ENCODE peak calls at places on chromosomes 7 and 10, in seven cellular contexts. G, A, D, E, I, Y and F are unnamed samples.

GRCh38 chr7:17234398-17235021 is 63.9 kb upstream of the AHR start:
- DNase-seq in Y (peak), G (peak), A (peak), I (peak), E (peak), D (peak), F (peak)

GRCh38 chr7:40346554-40346953 is 211.7 kb downstream of the SUGCT start:
- DNase-seq in E (no peak), D (no peak), A (no peak), I (no peak), G (no peak), Y (no peak), F (no peak)

GRCh38 chr10:30111340-30111980 is 52.1 kb upstream of the JCAD start:
- DNase-seq in E (peak), I (no peak), A (no peak), G (peak), D (peak), Y (no peak), F (peak)

GRCh38 chr7:44561962-44562621 is 11.6 kb downstream of the DDX56 start:
- DNase-seq in I (peak), Y (no peak), E (peak), D (no peak), G (peak), A (peak), F (peak)

GRCh38 chr7:140646931-140647647 is 6.5 kb upstream of the DENND2A start:
- DNase-seq in D (peak), I (peak), E (peak), G (no peak), A (no peak), Y (no peak), F (peak)

GRCh38 chr10:15347205-15347604 is 23.9 kb downstream of the FAM171A1 start:
- DNase-seq in G (no peak), I (no peak), E (no peak), D (no peak), A (no peak), Y (no peak), F (no peak)

GRCh38 chr10:51014680-51015425 is 59.4 kb upstream of the PRKG1 start:
- DNase-seq in G (no peak), D (no peak), E (peak), I (no peak), A (no peak), Y (no peak), F (peak)

GRCh38 chr10:83037653-83038052 is 1101.7 kb upstream of the GHITM start:
- DNase-seq in E (no peak), G (no peak), Y (no peak), A (no peak), D (no peak), I (no peak), F (no peak)

GRCh38 chr7:8320174-8320573 is 58.2 kb upstream of the ICA1 start:
- DNase-seq in A (no peak), D (no peak), Y (no peak), I (no peak), G (no peak), E (no peak), F (no peak)

GRCh38 chr7:50206521-50207250 is 97.8 kb upstream of the IKZF1 start:
- DNase-seq in E (no peak), I (peak), G (peak), D (no peak), A (peak), Y (peak), F (no peak)

GRCh38 chr10:68561804-68562649 is 1.9 kb downstream of the TET1 start:
- DNase-seq in Y (no peak), E (no peak), I (peak), A (no peak), G (peak), D (peak), F (peak)

GRCh38 chr10:84348860-84349259 is 20.5 kb downstream of the CCSER2 start:
- DNase-seq in Y (no peak), I (no peak), A (no peak), D (peak), G (peak), E (peak), F (peak)

GRCh38 chr10:32413513-32413912 is 32.4 kb upstream of the CCDC7 start:
- DNase-seq in A (peak), Y (no peak), E (peak), G (peak), D (peak), I (no peak), F (peak)

GRCh38 chr10:70967591-70968588 is 79.5 kb upstream of the PCBD1 start:
- DNase-seq in G (no peak), I (no peak), A (no peak), Y (no peak), D (peak), E (no peak), F (peak)

GRCh38 chr10:47379901-47380300 is 4.2 kb downstream of the ZNF488 start:
- DNase-seq in E (no peak), Y (no peak), A (no peak), D (no peak), I (no peak), G (no peak), F (no peak)

GRCh38 chr10:61456095-61456789 is 3.1 kb upstream of the TMEM26 start:
- DNase-seq in G (no peak), E (peak), A (no peak), Y (no peak), D (no peak), I (no peak), F (peak)

GRCh38 chr10:86400705-86401587 is 34.4 kb upstream of the GRID1 start:
- DNase-seq in D (peak), E (peak), A (peak), Y (no peak), I (peak), G (peak), F (peak)

GRCh38 chr7:6640246-6640721 is 3.2 kb downstream of the ZNF316 start:
- DNase-seq in A (no peak), G (peak), I (no peak), E (peak), D (peak), Y (no peak), F (peak)

GRCh38 chr10:84824525-84824924 is 496.1 kb downstream of the CCSER2 start:
- DNase-seq in E (no peak), Y (no peak), I (no peak), A (no peak), G (no peak), D (no peak), F (no peak)

GRCh38 chr7:85052056-85052737 is 134.7 kb downstream of the SEMA3D start:
- DNase-seq in Y (no peak), G (no peak), I (no peak), D (no peak), A (no peak), E (no peak), F (no peak)

GRCh38 chr7:142298009-142298408 is 40.2 kb upstream of the PRSS58 start:
- DNase-seq in I (no peak), D (no peak), G (peak), Y (no peak), E (no peak), A (no peak), F (peak)
- TF ChIP-seq CTCF in I (no peak), D (peak), G (peak), Y (no peak), E (peak), A (no peak), F (peak)

DNA sequence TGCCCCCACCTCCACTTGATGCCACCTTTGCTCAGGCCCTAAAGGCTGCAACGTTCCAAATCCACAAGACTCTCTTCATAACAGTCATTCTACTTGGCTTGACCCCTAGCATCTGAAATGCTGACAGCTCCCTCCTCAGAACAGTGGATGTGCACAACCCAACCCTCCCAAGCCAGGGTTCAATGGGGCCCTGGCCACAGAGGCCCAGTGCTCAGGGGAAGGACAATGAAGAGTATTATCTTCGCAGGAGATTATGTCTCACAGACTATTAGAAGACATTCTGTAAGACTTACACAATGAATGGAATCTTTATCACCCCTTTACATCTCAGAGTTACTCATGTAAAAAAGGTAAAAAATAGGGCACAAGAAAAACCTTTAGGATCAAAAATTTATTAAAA is 20.4 kb downstream of the ERCC6 start:
- DNase-seq in E (no peak), Y (no peak), D (no peak), G (no peak), A (no peak), I (no peak), F (no peak)
- H3K4me3 ChIP-seq in E (no peak), Y (no peak), D (no peak), G (no peak), A (no peak), I (no peak), F (no peak)

GRCh38 chr7:106294334-106294733 is 9.6 kb upstream of the NAMPT start:
- DNase-seq in Y (no peak), D (no peak), A (no peak), E (no peak), I (no peak), G (no peak), F (no peak)
- TF ChIP-seq CTCF in Y (no peak), D (peak), A (no peak), E (peak), I (no peak), G (peak), F (peak)

GRCh38 chr7:41912851-41913580 is 210.1 kb upstream of the INHBA start:
- DNase-seq in G (peak), Y (no peak), I (no peak), A (no peak), D (peak), E (no peak), F (no peak)
- H3K4me3 ChIP-seq in G (no peak), Y (no peak), I (no peak), A (no peak), D (no peak), E (no peak), F (no peak)

DNA sequence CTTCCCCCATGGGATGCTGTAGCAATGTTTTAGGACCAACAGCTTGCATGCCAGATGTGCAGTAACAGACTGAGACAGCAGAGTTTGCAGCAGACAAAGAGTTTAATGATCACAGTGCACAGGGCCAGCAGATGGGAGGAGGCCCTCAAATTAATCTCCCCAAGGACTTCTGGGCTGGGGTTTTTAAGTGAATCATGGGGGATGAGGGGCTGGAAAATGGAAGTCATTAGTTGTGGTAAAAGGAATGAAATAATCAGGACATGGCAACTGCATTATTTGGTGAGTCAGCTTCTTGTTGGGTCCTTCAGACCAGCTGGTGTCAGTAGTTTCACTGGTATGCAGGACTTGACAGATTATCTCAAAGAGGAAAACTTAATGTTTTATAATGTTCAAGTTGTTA is 12.6 kb upstream of the NRBF2 start:
- DNase-seq in Y (no peak), A (no peak), G (no peak), D (peak), E (peak), I (no peak), F (peak)
- TF ChIP-seq CTCF in Y (no peak), A (no peak), G (no peak), D (no peak), E (peak), I (no peak), F (no peak)

DNA sequence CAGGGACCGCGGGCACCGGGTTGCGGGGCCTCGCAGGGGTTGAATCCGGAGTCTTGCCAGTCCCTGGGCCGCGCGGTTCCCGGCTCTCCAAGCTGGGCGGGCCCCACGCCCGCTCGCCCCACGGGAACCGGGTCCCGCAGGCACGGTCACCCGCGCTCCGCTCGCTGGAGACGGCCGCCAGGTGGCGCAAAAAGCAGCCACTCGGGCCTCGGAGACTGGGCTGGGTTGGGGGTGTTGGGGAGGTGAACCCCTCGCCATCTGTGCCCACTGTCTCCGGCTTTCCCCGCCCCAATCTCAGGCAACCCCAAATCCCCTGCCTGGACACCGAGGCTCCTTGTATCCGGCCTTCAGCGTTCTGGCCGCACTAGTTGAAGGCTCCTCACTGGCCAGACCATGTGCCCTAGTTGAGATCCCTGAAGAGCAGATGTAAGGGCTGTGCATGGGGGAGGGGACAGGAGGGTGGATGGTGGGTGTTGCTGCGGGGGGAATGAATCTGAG is 1.5 kb upstream of the ACHE start:
- DNase-seq in Y (no peak), A (no peak), I (peak), G (peak), D (no peak), E (no peak), F (no peak)
- H3K4me3 ChIP-seq in Y (no peak), A (peak), I (no peak), G (no peak), D (no peak), E (peak), F (peak)

GRCh38 chr7:47474211-47474936 is 107.5 kb downstream of the TNS3 start:
- DNase-seq in D (no peak), E (no peak), A (peak), I (no peak), Y (no peak), G (no peak), F (no peak)

GRCh38 chr7:47473499-47474210 is 108.3 kb downstream of the TNS3 start:
- DNase-seq in G (no peak), E (no peak), A (peak), D (no peak), I (no peak), Y (no peak), F (no peak)

GRCh38 chr7:47475880-47476227 is 106.1 kb downstream of the TNS3 start:
- DNase-seq in G (peak), A (no peak), D (no peak), Y (no peak), I (no peak), E (no peak), F (no peak)

GRCh38 chr7:47477191-47478016 is 104.5 kb downstream of the TNS3 start:
- DNase-seq in Y (no peak), G (no peak), D (no peak), I (no peak), A (no peak), E (no peak), F (no peak)

DNA sequence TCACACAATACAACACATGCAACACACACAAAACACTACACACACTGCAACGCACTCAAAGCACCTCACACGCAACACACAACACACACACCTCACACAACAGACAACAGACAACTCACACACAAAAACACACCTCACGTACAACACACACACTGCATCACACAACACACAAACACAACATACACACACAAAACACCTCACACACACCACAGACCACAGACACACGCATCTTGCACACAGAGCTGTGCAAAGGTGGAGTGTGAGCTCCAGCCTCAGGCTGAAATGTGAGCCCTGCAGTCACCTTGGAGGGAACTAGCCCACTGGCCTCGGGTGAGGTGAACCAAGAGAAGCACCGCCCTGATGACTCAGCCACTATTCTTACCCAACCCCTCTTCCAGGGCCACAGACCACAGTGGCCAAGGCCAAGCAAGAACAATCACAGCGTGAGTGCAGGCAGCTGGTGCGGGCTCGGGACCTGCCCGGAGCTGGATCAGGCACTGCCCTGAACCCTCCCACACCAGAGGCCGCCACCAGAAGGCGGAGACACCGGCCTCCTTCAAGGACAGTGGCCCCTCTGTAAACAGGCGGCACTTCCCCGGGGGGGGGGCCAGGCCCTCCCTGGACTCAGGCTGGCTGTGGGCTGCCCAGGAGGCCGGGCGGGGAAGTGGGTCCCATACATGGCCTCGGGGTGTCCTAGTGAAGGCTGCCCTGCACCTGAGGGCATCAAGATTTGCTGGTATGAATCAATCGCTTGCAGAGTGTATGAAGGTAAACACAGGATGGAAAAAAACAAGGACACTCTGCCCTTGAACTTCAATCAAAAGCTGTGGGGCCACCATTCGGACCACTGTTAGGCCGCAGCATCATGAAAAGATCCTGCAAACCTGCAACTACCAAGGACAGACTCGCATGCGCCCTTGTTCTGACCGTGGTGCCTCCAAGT is 106.7 kb downstream of the TNS3 start:
- DNase-seq in G (peak), Y (peak), D (peak), E (peak), I (peak), A (peak), F (peak)
- TF ChIP-seq CTCF in G (no peak), Y (no peak), D (peak), E (peak), I (peak), A (peak), F (peak)

DNA sequence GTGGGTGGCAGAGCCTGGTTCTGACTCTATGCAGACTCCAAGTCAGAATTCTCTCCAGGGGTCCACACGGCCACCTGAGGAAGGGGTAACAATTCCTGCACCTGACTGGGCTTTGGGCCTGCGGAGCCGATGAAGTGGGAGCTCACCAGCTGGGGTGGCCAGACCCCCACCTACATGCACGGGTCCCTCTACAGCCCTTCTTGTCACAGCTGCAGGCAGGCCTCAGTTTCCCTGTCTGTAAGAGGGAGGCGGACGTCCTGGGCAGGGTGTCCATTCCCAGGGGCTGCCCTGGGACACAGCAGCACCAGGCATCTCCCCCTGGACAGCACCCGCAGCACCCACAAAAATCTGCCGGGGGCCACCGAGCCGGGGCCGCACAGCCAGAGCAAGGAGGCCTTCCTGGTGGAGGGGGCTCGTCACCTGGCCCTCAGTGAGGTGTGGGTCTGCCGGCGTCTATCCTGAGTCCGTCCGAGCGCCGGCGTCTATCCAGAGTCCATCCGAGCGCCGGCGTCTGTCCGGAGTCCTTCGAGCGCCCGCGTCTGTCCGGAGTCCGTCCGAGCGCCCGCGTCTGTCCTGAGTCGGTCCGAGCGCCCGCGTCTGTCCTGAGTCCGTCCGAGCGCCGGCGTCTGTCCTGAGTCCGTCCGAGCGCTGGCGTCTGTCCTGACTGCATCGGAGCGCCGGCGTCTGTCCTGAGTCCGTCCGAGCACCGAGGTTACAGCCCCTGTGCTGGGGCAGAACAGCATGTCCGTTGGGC is 65.1 kb downstream of the PDGFA start:
- DNase-seq in D (no peak), E (no peak), I (no peak), Y (no peak), G (no peak), A (no peak), F (no peak)
- H3K4me3 ChIP-seq in D (no peak), E (no peak), I (no peak), Y (no peak), G (no peak), A (no peak), F (no peak)

GRCh38 chr7:104628017-104628416 is 299.6 kb downstream of the LHFPL3 start:
- DNase-seq in E (no peak), I (no peak), A (no peak), Y (no peak), G (no peak), D (no peak), F (no peak)
- TF ChIP-seq CTCF in E (no peak), I (no peak), A (no peak), Y (no peak), G (no peak), D (no peak), F (no peak)

GRCh38 chr7:94394058-94394398 is 667 bp upstream of the COL1A2 start:
- DNase-seq in A (no peak), D (no peak), G (no peak), E (peak), Y (no peak), I (no peak), F (peak)
- H3K4me3 ChIP-seq in A (peak), D (peak), G (no peak), E (peak), Y (no peak), I (peak), F (peak)